ENCODE peak calls at places on chromosomes 3 and 15, in ten cellular contexts. Y is GM18507; B is brain microvascular endothelial cell; J is coronary artery; E is AG04450; O is stimulated activated CD4-positive, alpha-beta T cell treated with anti-CD3 and anti-CD28 coated beads, Interleukin-4, amount 100 ng/mL, for 24 hours; A is NCI-H460; H is uterus; K is MCF 10A; V is osteoblast. S is an unnamed sample.

GRCh38 chr3:58962816-58963215 is 87.0 kb downstream of the CFAP20DC start:
- DNase-seq in Y (no peak), B (no peak), J (no peak), E (no peak), O (no peak), A (no peak), H (no peak), K (no peak), V (no peak), S (no peak)

GRCh38 chr3:181484026-181484425 is 227.7 kb upstream of the SOX2 start:
- DNase-seq in Y (no peak), B (no peak), J (no peak), E (no peak), O (no peak), A (no peak), H (no peak), K (no peak), V (no peak), S (no peak)

GRCh38 chr3:128572644-128573105 is 77.9 kb downstream of the RPN1 start:
- DNase-seq in Y (no peak), B (no peak), J (no peak), E (no peak), O (peak; percentile 33), A (peak; percentile 5), H (no peak), K (peak; percentile 33), V (peak; percentile 76), S (no peak)

GRCh38 chr3:159130108-159130507 is 328.3 kb downstream of the MFSD1 start:
- DNase-seq in Y (no peak), B (no peak), J (no peak), E (no peak), O (no peak), A (peak; percentile 1), H (no peak), K (peak; percentile 42), V (no peak), S (no peak)

GRCh38 chr15:67897646-67898045 is 57.8 kb upstream of the RNU6-1 start:
- DNase-seq in Y (no peak), B (no peak), J (no peak), E (no peak), O (no peak), A (no peak), H (no peak), K (no peak), V (no peak), S (no peak)

GRCh38 chr3:127049390-127049789 is 66.5 kb downstream of the PLXNA1 start:
- DNase-seq in Y (no peak), B (no peak), J (no peak), E (no peak), O (no peak), A (no peak), H (no peak), K (peak; percentile 51), V (peak; percentile 41), S (no peak)

GRCh38 chr15:99446565-99447496 is 119.0 kb upstream of the MEF2A start:
- DNase-seq in Y (no peak), B (no peak), J (peak; percentile 62), E (no peak), O (no peak), A (no peak), H (peak; percentile 10), K (no peak), V (no peak), S (no peak)

GRCh38 chr3:169266351-169266750 is 397.2 kb downstream of the MECOM start:
- DNase-seq in Y (no peak), B (no peak), J (no peak), E (no peak), O (no peak), A (no peak), H (no peak), K (no peak), V (no peak), S (no peak)

GRCh38 chr15:55687792-55688191 is 55.2 kb downstream of the PRTG start:
- DNase-seq in Y (no peak), B (no peak), J (no peak), E (no peak), O (no peak), A (no peak), H (no peak), K (no peak), V (no peak), S (no peak)

GRCh38 chr3:46191730-46192129 is 16.4 kb downstream of the CCR1 start:
- DNase-seq in Y (no peak), B (no peak), J (no peak), E (no peak), O (no peak), A (no peak), H (no peak), K (peak; percentile 55), V (no peak), S (no peak)

GRCh38 chr3:197706658-197707057 is 30.0 kb downstream of the RUBCN start:
- DNase-seq in Y (no peak), B (no peak), J (no peak), E (no peak), O (no peak), A (no peak), H (no peak), K (no peak), V (no peak), S (no peak)

GRCh38 chr3:150847433-150847832 is 57.8 kb downstream of the MINDY4B start:
- DNase-seq in Y (no peak), B (no peak), J (no peak), E (no peak), O (no peak), A (no peak), H (no peak), K (no peak), V (no peak), S (no peak)

GRCh38 chr15:28020644-28021043 is 78.5 kb downstream of the OCA2 start:
- DNase-seq in Y (no peak), B (no peak), J (peak; percentile 61), E (no peak), O (no peak), A (no peak), H (no peak), K (no peak), V (peak; percentile 38), S (no peak)

GRCh38 chr15:73965094-73965729 is 26.9 kb downstream of the STOML1 start:
- DNase-seq in Y (no peak), B (no peak), J (peak; percentile 43), E (no peak), O (peak; percentile 74), A (no peak), H (no peak), K (no peak), V (no peak), S (no peak)

GRCh38 chr15:40474581-40474980 is 3.8 kb downstream of the CHST14 start:
- DNase-seq in Y (no peak), B (no peak), J (no peak), E (no peak), O (no peak), A (no peak), H (no peak), K (no peak), V (no peak), S (no peak)

GRCh38 chr15:25176991-25177954 is 222.5 kb downstream of the SNRPN start:
- DNase-seq in Y (no peak), B (no peak), J (no peak), E (no peak), O (peak; percentile 1), A (no peak), H (peak; percentile 7), K (no peak), V (peak; percentile 73), S (no peak)

GRCh38 chr3:55330756-55331155 is 156.3 kb downstream of the WNT5A start:
- DNase-seq in Y (no peak), B (peak; percentile 26), J (no peak), E (peak; percentile 26), O (no peak), A (no peak), H (no peak), K (no peak), V (peak; percentile 65), S (no peak)

GRCh38 chr15:56767315-56767714 is 34.0 kb upstream of the ZNF280D start:
- DNase-seq in Y (no peak), B (no peak), J (no peak), E (no peak), O (no peak), A (no peak), H (no peak), K (no peak), V (no peak), S (no peak)

GRCh38 chr3:94137377-94137776 is 74.5 kb downstream of the NSUN3 start:
- DNase-seq in Y (no peak), B (peak; percentile 14), J (no peak), E (no peak), O (no peak), A (no peak), H (no peak), K (no peak), V (peak; percentile 61), S (no peak)

GRCh38 chr3:53939081-53939582 is 47.5 kb upstream of the SELENOK start:
- DNase-seq in Y (no peak), B (no peak), J (no peak), E (no peak), O (no peak), A (no peak), H (no peak), K (no peak), V (no peak), S (no peak)

GRCh38 chr15:62125763-62126162 is 39.3 kb downstream of the C2CD4B start:
- DNase-seq in Y (no peak), B (peak; percentile 51), J (no peak), E (no peak), O (no peak), A (no peak), H (no peak), K (peak; percentile 60), V (no peak), S (peak; percentile 62)

GRCh38 chr3:69811452-69812401 is 72.5 kb downstream of the MITF start:
- DNase-seq in Y (no peak), B (no peak), J (no peak), E (no peak), O (no peak), A (no peak), H (no peak), K (no peak), V (no peak), S (no peak)

GRCh38 chr3:193620650-193621049 is 27.6 kb downstream of the OPA1 start:
- DNase-seq in Y (no peak), B (peak; percentile 12), J (no peak), E (no peak), O (no peak), A (no peak), H (no peak), K (peak; percentile 17), V (no peak), S (no peak)

GRCh38 chr3:117964814-117965213 is 1069.8 kb downstream of the IGSF11 start:
- DNase-seq in Y (no peak), B (no peak), J (no peak), E (no peak), O (no peak), A (no peak), H (no peak), K (no peak), V (no peak), S (no peak)

GRCh38 chr3:176651622-176652021 is 545.7 kb downstream of the TBL1XR1 start:
- DNase-seq in Y (no peak), B (no peak), J (no peak), E (no peak), O (no peak), A (no peak), H (no peak), K (peak; percentile 5), V (no peak), S (no peak)